ENCODE peak calls at places on chromosomes 16 and 17, in four cellular contexts. X is glomerular endothelial cell, N is stomach, D is Right ventricle myocardium superior. B is an unnamed sample.

GRCh38 chr17:79954281-79955166 is 81.1 kb downstream of the TBC1D16 start:
- DNase-seq in X (no peak), N (no peak), D (no peak), B (no peak)

GRCh38 chr16:12519986-12520385 is 283.7 kb downstream of the CPPED1 start:
- DNase-seq in X (no peak), N (no peak), D (peak; percentile 2), B (no peak)

GRCh38 chr17:63911657-63912100 is 621 bp upstream of the CSHL1 start:
- DNase-seq in X (no peak), N (peak; percentile 40), D (no peak), B (peak; percentile 58)

GRCh38 chr17:47238321-47239010 is 15.2 kb upstream of the ITGB3 start:
- DNase-seq in X (no peak), N (no peak), D (no peak), B (no peak)

GRCh38 chr16:21283521-21284289 is 5.6 kb upstream of the CRYM start:
- DNase-seq in X (no peak), N (peak; percentile 30), D (peak; percentile 72), B (no peak)

GRCh38 chr17:20954794-20955193 is 88.0 kb downstream of the USP22 start:
- DNase-seq in X (no peak), N (no peak), D (no peak), B (no peak)

GRCh38 chr17:83201206-83202001 is 122.0 kb downstream of the METRNL start:
- DNase-seq in X (no peak), N (peak; percentile 20), D (peak; percentile 34), B (no peak)

GRCh38 chr16:3774156-3774767 is 56.9 kb upstream of the TRAP1 start:
- DNase-seq in X (no peak), N (no peak), D (peak; percentile 73), B (no peak)

GRCh38 chr17:73782231-73782630 is 138.0 kb upstream of the SDK2 start:
- DNase-seq in X (no peak), N (no peak), D (no peak), B (peak; percentile 7)

GRCh38 chr16:79776243-79776884 is 175.8 kb upstream of the MAF start:
- DNase-seq in X (no peak), N (no peak), D (peak; percentile 51), B (no peak)

GRCh38 chr16:49516382-49517036 is 142.9 kb downstream of the C16orf78 start:
- DNase-seq in X (no peak), N (no peak), D (no peak), B (no peak)

GRCh38 chr17:60080545-60080944 is 1.8 kb upstream of the HEATR6 start:
- DNase-seq in X (no peak), N (no peak), D (no peak), B (no peak)

GRCh38 chr17:63150994-63151464 is 185.0 kb downstream of the TANC2 start:
- DNase-seq in X (no peak), N (no peak), D (no peak), B (no peak)

GRCh38 chr17:11871773-11872172 is 125.5 kb downstream of the ZNF18 start:
- DNase-seq in X (no peak), N (no peak), D (no peak), B (no peak)

GRCh38 chr17:77842148-77842905 is 116.2 kb upstream of the TNRC6C start:
- DNase-seq in X (no peak), N (no peak), D (peak; percentile 14), B (no peak)

GRCh38 chr16:88395669-88396584 is 13.2 kb downstream of the ZNF469 start:
- DNase-seq in X (no peak), N (no peak), D (no peak), B (no peak)

GRCh38 chr16:48576927-48577326 is 33.1 kb downstream of the N4BP1 start:
- DNase-seq in X (no peak), N (no peak), D (no peak), B (no peak)

GRCh38 chr16:46737621-46738214 is 10.4 kb downstream of the MYLK3 start:
- DNase-seq in X (no peak), N (no peak), D (no peak), B (no peak)

GRCh38 chr17:42682400-42683384 is at the start of gene CNTNAP1:
- DNase-seq in X (no peak), N (peak; percentile 51), D (peak; percentile 72), B (peak; percentile 8)

GRCh38 chr16:19991614-19992013 is 82.1 kb downstream of the GPR139 start:
- DNase-seq in X (no peak), N (no peak), D (no peak), B (no peak)

GRCh38 chr17:78417531-78417909 is 39.1 kb downstream of the PGS1 start:
- DNase-seq in X (no peak), N (no peak), D (no peak), B (no peak)

GRCh38 chr16:55426865-55427484 is 52.0 kb upstream of the MMP2 start:
- DNase-seq in X (no peak), N (no peak), D (no peak), B (no peak)

GRCh38 chr16:10081201-10081940 is 100.9 kb downstream of the GRIN2A start:
- DNase-seq in X (no peak), N (no peak), D (no peak), B (no peak)

GRCh38 chr17:9729034-9729650 is 62.2 kb downstream of the DHRS7C start:
- DNase-seq in X (no peak), N (no peak), D (no peak), B (no peak)

GRCh38 chr16:57115504-57116182 is 23.3 kb downstream of the CPNE2 start:
- DNase-seq in X (no peak), N (no peak), D (peak; percentile 85), B (no peak)

GRCh38 chr16:11133344-11133921 is 122.6 kb downstream of the SOCS1 start:
- DNase-seq in X (peak; percentile 68), N (peak; percentile 94), D (peak; percentile 88), B (no peak)

GRCh38 chr16:1981398-1981836 is at the start of gene NOXO1:
- DNase-seq in X (no peak), N (no peak), D (no peak), B (no peak)

GRCh38 chr16:84683691-84684591 is 15.9 kb upstream of the USP10 start:
- DNase-seq in X (no peak), N (no peak), D (no peak), B (no peak)